ENCODE peak calls at places on chromosomes 4 and X, in five cellular contexts. One of them, this sample, is unnamed.

GRCh38 chrX:151997539-151997938 is 23.1 kb upstream of the GABRE start:
- DNase-seq in CD8-positive, alpha-beta T cell: no peak
- DNase-seq in upper lobe of left lung: no peak
- DNase-seq in dorsolateral prefrontal cortex: no peak
- DNase-seq in cardiac muscle cell: no peak
- DNase-seq in this sample: no peak

GRCh38 chr4:3873446-3874415 is 107.5 kb downstream of the ADRA2C start:
- DNase-seq in dorsolateral prefrontal cortex: no peak
- DNase-seq in cardiac muscle cell: peak; percentile 19
- DNase-seq in CD8-positive, alpha-beta T cell: no peak
- DNase-seq in upper lobe of left lung: peak; percentile 15
- DNase-seq in this sample: no peak

GRCh38 chr4:28948501-28948900 is 1771.7 kb upstream of the PCDH7 start:
- DNase-seq in dorsolateral prefrontal cortex: no peak
- DNase-seq in upper lobe of left lung: no peak
- DNase-seq in CD8-positive, alpha-beta T cell: no peak
- DNase-seq in cardiac muscle cell: no peak
- DNase-seq in this sample: no peak

GRCh38 chr4:8732092-8732491 is 139.5 kb downstream of the CPZ start:
- DNase-seq in CD8-positive, alpha-beta T cell: no peak
- DNase-seq in dorsolateral prefrontal cortex: no peak
- DNase-seq in upper lobe of left lung: no peak
- DNase-seq in cardiac muscle cell: no peak
- DNase-seq in this sample: no peak

GRCh38 chr4:139603576-139604387 is 47.8 kb upstream of the SETD7 start:
- DNase-seq in CD8-positive, alpha-beta T cell: no peak
- DNase-seq in cardiac muscle cell: peak; percentile 76
- DNase-seq in dorsolateral prefrontal cortex: no peak
- DNase-seq in upper lobe of left lung: no peak
- DNase-seq in this sample: peak; percentile 26

GRCh38 chrX:95764972-95765451 is 919.6 kb upstream of the DIAPH2 start:
- DNase-seq in cardiac muscle cell: peak; percentile 75
- DNase-seq in CD8-positive, alpha-beta T cell: no peak
- DNase-seq in upper lobe of left lung: no peak
- DNase-seq in dorsolateral prefrontal cortex: no peak
- DNase-seq in this sample: peak; percentile 10

GRCh38 chr4:77044458-77045124 is 31.2 kb downstream of the CCNI start:
- DNase-seq in dorsolateral prefrontal cortex: no peak
- DNase-seq in CD8-positive, alpha-beta T cell: no peak
- DNase-seq in cardiac muscle cell: peak; percentile 41
- DNase-seq in upper lobe of left lung: no peak
- DNase-seq in this sample: no peak

GRCh38 chrX:123172874-123173273 is 11.2 kb upstream of the GRIA3 start:
- DNase-seq in dorsolateral prefrontal cortex: no peak
- DNase-seq in upper lobe of left lung: no peak
- DNase-seq in cardiac muscle cell: no peak
- DNase-seq in CD8-positive, alpha-beta T cell: no peak
- DNase-seq in this sample: no peak

GRCh38 chrX:110987292-110987691 is 108.7 kb upstream of the PAK3 start:
- DNase-seq in cardiac muscle cell: peak; percentile 15
- DNase-seq in upper lobe of left lung: no peak
- DNase-seq in dorsolateral prefrontal cortex: no peak
- DNase-seq in CD8-positive, alpha-beta T cell: no peak
- DNase-seq in this sample: no peak

GRCh38 chrX:97895751-97896150 is 1012.0 kb downstream of the RPA4 start:
- DNase-seq in CD8-positive, alpha-beta T cell: no peak
- DNase-seq in upper lobe of left lung: no peak
- DNase-seq in dorsolateral prefrontal cortex: no peak
- DNase-seq in cardiac muscle cell: no peak
- DNase-seq in this sample: no peak

GRCh38 chr4:21946858-21947257 is 1.7 kb downstream of the KCNIP4 start:
- DNase-seq in cardiac muscle cell: no peak
- DNase-seq in upper lobe of left lung: no peak
- DNase-seq in dorsolateral prefrontal cortex: no peak
- DNase-seq in CD8-positive, alpha-beta T cell: no peak
- DNase-seq in this sample: no peak

GRCh38 chrX:3326721-3327120 is 19.7 kb downstream of the MXRA5 start:
- DNase-seq in upper lobe of left lung: no peak
- DNase-seq in cardiac muscle cell: no peak
- DNase-seq in dorsolateral prefrontal cortex: no peak
- DNase-seq in CD8-positive, alpha-beta T cell: no peak
- DNase-seq in this sample: no peak

GRCh38 chrX:1138476-1138875 is 74.0 kb downstream of the CRLF2 start:
- DNase-seq in dorsolateral prefrontal cortex: no peak
- DNase-seq in cardiac muscle cell: no peak
- DNase-seq in CD8-positive, alpha-beta T cell: no peak
- DNase-seq in upper lobe of left lung: peak; percentile 2
- DNase-seq in this sample: no peak

GRCh38 chrX:74585766-74586165 is 28.7 kb downstream of the RLIM start:
- DNase-seq in upper lobe of left lung: no peak
- DNase-seq in CD8-positive, alpha-beta T cell: no peak
- DNase-seq in cardiac muscle cell: no peak
- DNase-seq in dorsolateral prefrontal cortex: no peak
- DNase-seq in this sample: no peak
- H3K27ac ChIP-seq in upper lobe of left lung: no peak overlapping the region
- H3K27ac ChIP-seq in CD8-positive, alpha-beta T cell: no peak overlapping the region
- H3K27ac ChIP-seq in cardiac muscle cell: no peak overlapping the region
- H3K27ac ChIP-seq in dorsolateral prefrontal cortex: no peak overlapping the region
- H3K27ac ChIP-seq in this sample: no peak overlapping the region

GRCh38 chrX:66130469-66130868 is 33.6 kb upstream of the HEPH start:
- DNase-seq in upper lobe of left lung: no peak
- DNase-seq in CD8-positive, alpha-beta T cell: no peak
- DNase-seq in cardiac muscle cell: no peak
- DNase-seq in dorsolateral prefrontal cortex: no peak
- DNase-seq in this sample: no peak
- H3K4me3 ChIP-seq in upper lobe of left lung: no peak overlapping the region
- H3K4me3 ChIP-seq in CD8-positive, alpha-beta T cell: no peak overlapping the region
- H3K4me3 ChIP-seq in cardiac muscle cell: no peak overlapping the region
- H3K4me3 ChIP-seq in dorsolateral prefrontal cortex: no peak overlapping the region
- H3K4me3 ChIP-seq in this sample: no peak overlapping the region

GRCh38 chrX:41384041-41384705 is 50.2 kb downstream of the DDX3X start:
- DNase-seq in cardiac muscle cell: no peak
- DNase-seq in CD8-positive, alpha-beta T cell: peak; percentile 30
- DNase-seq in dorsolateral prefrontal cortex: peak; percentile 5
- DNase-seq in upper lobe of left lung: peak; percentile 90
- DNase-seq in this sample: peak; percentile 52

GRCh38 chrX:41389311-41389888 is 55.4 kb downstream of the DDX3X start:
- DNase-seq in cardiac muscle cell: no peak
- DNase-seq in CD8-positive, alpha-beta T cell: no peak
- DNase-seq in dorsolateral prefrontal cortex: no peak
- DNase-seq in upper lobe of left lung: no peak
- DNase-seq in this sample: no peak

GRCh38 chrX:41388543-41388942 is 54.6 kb downstream of the DDX3X start:
- DNase-seq in upper lobe of left lung: no peak
- DNase-seq in cardiac muscle cell: no peak
- DNase-seq in CD8-positive, alpha-beta T cell: no peak
- DNase-seq in dorsolateral prefrontal cortex: no peak
- DNase-seq in this sample: no peak

GRCh38 chrX:41382699-41383645 is 49.0 kb downstream of the DDX3X start:
- DNase-seq in cardiac muscle cell: no peak
- DNase-seq in dorsolateral prefrontal cortex: no peak
- DNase-seq in CD8-positive, alpha-beta T cell: peak; percentile 27
- DNase-seq in upper lobe of left lung: peak; percentile 24
- DNase-seq in this sample: no peak

GRCh38 chrX:41386222-41386990 is 52.4 kb downstream of the DDX3X start:
- DNase-seq in dorsolateral prefrontal cortex: no peak
- DNase-seq in upper lobe of left lung: no peak
- DNase-seq in CD8-positive, alpha-beta T cell: no peak
- DNase-seq in cardiac muscle cell: no peak
- DNase-seq in this sample: no peak
- H3K27ac ChIP-seq in dorsolateral prefrontal cortex: no peak overlapping the region
- H3K27ac ChIP-seq in upper lobe of left lung: no peak overlapping the region
- H3K27ac ChIP-seq in CD8-positive, alpha-beta T cell: no peak overlapping the region
- H3K27ac ChIP-seq in cardiac muscle cell: no peak overlapping the region
- H3K27ac ChIP-seq in this sample: no peak overlapping the region

GRCh38 chr4:159232465-159233106 is 129.7 kb downstream of the RAPGEF2 start:
- DNase-seq in dorsolateral prefrontal cortex: no peak
- DNase-seq in CD8-positive, alpha-beta T cell: no peak
- DNase-seq in upper lobe of left lung: no peak
- DNase-seq in cardiac muscle cell: no peak
- DNase-seq in this sample: no peak

GRCh38 chr4:159227984-159228383 is 125.1 kb downstream of the RAPGEF2 start:
- DNase-seq in dorsolateral prefrontal cortex: peak; percentile 52
- DNase-seq in CD8-positive, alpha-beta T cell: no peak
- DNase-seq in cardiac muscle cell: peak; percentile 78
- DNase-seq in upper lobe of left lung: peak; percentile 84
- DNase-seq in this sample: peak; percentile 69

GRCh38 chr4:159224412-159224811 is 121.5 kb downstream of the RAPGEF2 start:
- DNase-seq in upper lobe of left lung: no peak
- DNase-seq in dorsolateral prefrontal cortex: no peak
- DNase-seq in cardiac muscle cell: no peak
- DNase-seq in CD8-positive, alpha-beta T cell: no peak
- DNase-seq in this sample: no peak

GRCh38 chr4:159227378-159227777 is 124.5 kb downstream of the RAPGEF2 start:
- DNase-seq in CD8-positive, alpha-beta T cell: no peak
- DNase-seq in upper lobe of left lung: no peak
- DNase-seq in dorsolateral prefrontal cortex: no peak
- DNase-seq in cardiac muscle cell: no peak
- DNase-seq in this sample: no peak

DNA sequence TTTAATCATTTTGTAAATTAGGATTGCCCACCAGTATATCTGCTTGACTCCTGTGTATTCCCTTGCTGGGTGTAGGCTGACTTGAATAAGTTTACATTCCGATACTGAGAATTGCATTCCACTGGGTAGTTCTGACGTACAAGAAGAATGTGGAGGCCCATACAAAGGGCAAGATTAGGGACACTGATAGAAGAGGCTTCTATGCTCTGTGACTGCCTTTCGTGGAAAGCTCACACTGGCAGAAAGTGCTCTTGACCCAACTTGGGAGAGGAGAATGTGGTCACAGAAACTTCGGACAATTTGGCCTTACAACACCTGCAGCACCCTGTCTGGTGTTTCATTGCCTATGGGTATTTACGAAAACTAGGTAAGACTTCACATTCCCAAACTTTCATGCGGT is 126.3 kb downstream of the RAPGEF2 start:
- DNase-seq in dorsolateral prefrontal cortex: no peak
- DNase-seq in CD8-positive, alpha-beta T cell: no peak
- DNase-seq in cardiac muscle cell: peak; percentile 90
- DNase-seq in upper lobe of left lung: no peak
- DNase-seq in this sample: no peak
- H3K4me3 ChIP-seq in dorsolateral prefrontal cortex: peak overlapping the region; percentile 27
- H3K4me3 ChIP-seq in CD8-positive, alpha-beta T cell: no peak overlapping the region
- H3K4me3 ChIP-seq in cardiac muscle cell: peak overlapping the region; percentile 36
- H3K4me3 ChIP-seq in upper lobe of left lung: no peak overlapping the region
- H3K4me3 ChIP-seq in this sample: no peak overlapping the region

DNA sequence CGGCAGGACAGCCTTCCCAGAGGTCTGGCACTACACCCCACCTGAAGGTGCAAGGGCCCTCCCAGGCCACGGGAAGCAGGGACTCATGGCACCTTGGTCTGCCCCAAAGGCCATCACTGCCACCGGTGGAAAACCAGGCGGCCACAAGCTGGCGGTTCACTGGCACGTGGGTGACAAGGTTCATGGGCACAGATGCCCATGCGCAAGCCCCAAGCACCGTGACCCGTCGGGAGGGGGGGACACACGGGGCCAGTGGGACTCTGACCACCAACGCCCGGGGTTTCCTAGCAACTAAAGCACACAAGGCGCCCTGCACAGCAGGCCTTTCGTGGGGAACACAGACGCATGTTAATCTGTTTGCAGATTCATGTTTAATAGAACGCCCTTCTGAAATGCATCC is 44.0 kb downstream of the FAM53A start:
- DNase-seq in cardiac muscle cell: no peak
- DNase-seq in upper lobe of left lung: no peak
- DNase-seq in CD8-positive, alpha-beta T cell: no peak
- DNase-seq in dorsolateral prefrontal cortex: no peak
- DNase-seq in this sample: no peak
- H3K27ac ChIP-seq in cardiac muscle cell: no peak overlapping the region
- H3K27ac ChIP-seq in upper lobe of left lung: no peak overlapping the region
- H3K27ac ChIP-seq in CD8-positive, alpha-beta T cell: no peak overlapping the region
- H3K27ac ChIP-seq in dorsolateral prefrontal cortex: no peak overlapping the region
- H3K27ac ChIP-seq in this sample: no peak overlapping the region

GRCh38 chrX:154459843-154460242 is 1.8 kb downstream of the PLXNA3 start:
- DNase-seq in upper lobe of left lung: no peak
- DNase-seq in CD8-positive, alpha-beta T cell: no peak
- DNase-seq in dorsolateral prefrontal cortex: no peak
- DNase-seq in cardiac muscle cell: no peak
- DNase-seq in this sample: no peak
- H3K4me3 ChIP-seq in upper lobe of left lung: no peak overlapping the region
- H3K4me3 ChIP-seq in CD8-positive, alpha-beta T cell: no peak overlapping the region
- H3K4me3 ChIP-seq in dorsolateral prefrontal cortex: no peak overlapping the region
- H3K4me3 ChIP-seq in cardiac muscle cell: no peak overlapping the region
- H3K4me3 ChIP-seq in this sample: no peak overlapping the region

GRCh38 chr4:123478859-123479345 is 82.3 kb downstream of the SPRY1 start:
- DNase-seq in cardiac muscle cell: peak; percentile 15
- DNase-seq in dorsolateral prefrontal cortex: no peak
- DNase-seq in CD8-positive, alpha-beta T cell: no peak
- DNase-seq in upper lobe of left lung: peak; percentile 82
- DNase-seq in this sample: no peak
- H3K27ac ChIP-seq in cardiac muscle cell: no peak overlapping the region
- H3K27ac ChIP-seq in dorsolateral prefrontal cortex: no peak overlapping the region
- H3K27ac ChIP-seq in CD8-positive, alpha-beta T cell: no peak overlapping the region
- H3K27ac ChIP-seq in upper lobe of left lung: peak overlapping the region; percentile 42
- H3K27ac ChIP-seq in this sample: peak overlapping the region; percentile 75

GRCh38 chrX:133412665-133413064 is 2.6 kb downstream of the GPC4 start:
- DNase-seq in dorsolateral prefrontal cortex: no peak
- DNase-seq in CD8-positive, alpha-beta T cell: no peak
- DNase-seq in upper lobe of left lung: no peak
- DNase-seq in cardiac muscle cell: no peak
- DNase-seq in this sample: no peak
- H3K4me3 ChIP-seq in dorsolateral prefrontal cortex: no peak overlapping the region
- H3K4me3 ChIP-seq in CD8-positive, alpha-beta T cell: no peak overlapping the region
- H3K4me3 ChIP-seq in upper lobe of left lung: no peak overlapping the region
- H3K4me3 ChIP-seq in cardiac muscle cell: peak overlapping the region; percentile 78
- H3K4me3 ChIP-seq in this sample: no peak overlapping the region

DNA sequence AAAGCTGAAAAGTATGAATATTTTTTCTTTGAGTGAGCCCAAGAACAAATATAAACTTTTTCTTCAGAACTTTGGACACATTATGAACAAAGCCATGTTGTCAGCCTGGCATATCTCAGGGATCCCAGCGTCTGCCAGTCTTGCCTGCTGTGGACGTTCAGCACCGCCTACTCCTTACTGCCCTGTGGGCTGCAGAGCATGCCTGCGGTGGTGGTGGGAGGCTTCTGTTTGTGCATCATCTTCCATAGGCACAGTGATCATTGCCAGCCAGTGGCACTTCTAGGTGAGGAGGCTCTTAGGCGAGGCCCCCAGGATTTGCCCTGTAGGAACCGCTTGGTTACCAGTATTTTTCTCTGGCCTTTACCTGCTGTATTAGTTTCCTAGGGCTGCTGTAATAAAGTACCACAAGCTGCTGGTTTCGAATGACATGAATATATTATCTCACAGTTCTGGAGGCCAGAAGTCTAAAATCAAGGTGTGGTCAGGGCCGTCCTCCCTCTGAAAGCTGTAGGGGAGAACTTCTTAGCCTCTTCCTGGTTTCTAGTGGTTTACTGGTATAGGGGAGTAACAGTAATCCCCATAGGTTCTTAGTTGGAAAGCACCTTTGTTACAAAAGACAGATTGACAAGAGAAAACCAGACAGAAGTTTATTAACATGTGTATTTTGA is 15.4 kb downstream of the ANXA3 start:
- DNase-seq in dorsolateral prefrontal cortex: peak; percentile 5
- DNase-seq in upper lobe of left lung: no peak
- DNase-seq in cardiac muscle cell: no peak
- DNase-seq in CD8-positive, alpha-beta T cell: no peak
- DNase-seq in this sample: no peak
- H3K27ac ChIP-seq in dorsolateral prefrontal cortex: no peak overlapping the region
- H3K27ac ChIP-seq in upper lobe of left lung: no peak overlapping the region
- H3K27ac ChIP-seq in cardiac muscle cell: no peak overlapping the region
- H3K27ac ChIP-seq in CD8-positive, alpha-beta T cell: no peak overlapping the region
- H3K27ac ChIP-seq in this sample: peak overlapping the region; percentile 47